ENCODE peak calls at places on chromosomes 7 and 10, in ten cellular contexts. O, C, Q, U, T, E, J, S, R and L are unnamed samples.
A peak's percentile ranks its signal among the peaks of the same experiment; 100 is the strongest.

GRCh38 chr7:130242198-130243014 is 24.3 kb upstream of the CPA2 start:
- DNase-seq in O (peak; percentile 31), J (peak; percentile 90), U (peak; percentile 60), E (peak; percentile 43), S (peak; percentile 14), T (peak; percentile 39), Q (peak; percentile 27), C (peak; percentile 82), R (peak; percentile 84), L (peak; percentile 53)

GRCh38 chr7:4134631-4135030 is 547.5 kb upstream of the FOXK1 start:
- DNase-seq in T (no peak), R (peak; percentile 78), O (no peak), J (no peak), S (peak; percentile 8), Q (peak; percentile 39), E (no peak), C (no peak), U (no peak), L (no peak)

GRCh38 chr7:146028251-146028750 is 88.3 kb upstream of the CNTNAP2 start:
- DNase-seq in O (no peak), S (no peak), J (no peak), C (no peak), R (no peak), Q (no peak), E (no peak), U (no peak), T (no peak), L (no peak)

GRCh38 chr10:132774905-132775863 is 10.8 kb downstream of the NKX6-2 start:
- DNase-seq in Q (no peak), J (peak; percentile 70), C (no peak), O (no peak), T (no peak), R (peak; percentile 92), E (no peak), S (no peak), U (peak; percentile 62), L (no peak)

GRCh38 chr10:3426190-3426845 is 253.7 kb upstream of the PITRM1 start:
- DNase-seq in C (peak; percentile 82), J (no peak), U (peak; percentile 64), S (peak; percentile 2), E (no peak), Q (no peak), R (no peak), T (no peak), O (no peak), L (no peak)

GRCh38 chr10:103692421-103693069 is 162.8 kb downstream of the SH3PXD2A start:
- DNase-seq in Q (no peak), O (no peak), T (no peak), C (no peak), S (no peak), U (peak; percentile 40), R (no peak), J (peak; percentile 80), E (no peak), L (no peak)

GRCh38 chr10:43308986-43309385 is 42.1 kb upstream of the RASGEF1A start:
- DNase-seq in R (peak; percentile 38), T (no peak), C (no peak), J (no peak), O (no peak), U (no peak), E (no peak), S (peak; percentile 4), Q (peak; percentile 41), L (no peak)

GRCh38 chr10:119274519-119275045 is 67.2 kb downstream of the GRK5 start:
- DNase-seq in S (no peak), C (no peak), O (no peak), J (no peak), E (no peak), T (no peak), Q (no peak), R (no peak), U (no peak), L (peak; percentile 67)

GRCh38 chr10:127309609-127310008 is 113.2 kb upstream of the INSYN2A start:
- DNase-seq in U (no peak), E (no peak), O (no peak), C (peak; percentile 43), Q (no peak), T (no peak), R (no peak), S (no peak), J (no peak), L (no peak)

GRCh38 chr10:91756286-91756685 is 41.9 kb upstream of the TNKS2 start:
- DNase-seq in S (no peak), E (no peak), R (no peak), T (no peak), C (peak; percentile 90), U (no peak), J (no peak), Q (no peak), O (no peak), L (no peak)

GRCh38 chr7:70645876-70646336 is 486.0 kb upstream of the GALNT17 start:
- DNase-seq in O (no peak), T (no peak), S (no peak), R (no peak), Q (no peak), U (no peak), C (no peak), E (no peak), J (peak; percentile 80), L (no peak)

DNA sequence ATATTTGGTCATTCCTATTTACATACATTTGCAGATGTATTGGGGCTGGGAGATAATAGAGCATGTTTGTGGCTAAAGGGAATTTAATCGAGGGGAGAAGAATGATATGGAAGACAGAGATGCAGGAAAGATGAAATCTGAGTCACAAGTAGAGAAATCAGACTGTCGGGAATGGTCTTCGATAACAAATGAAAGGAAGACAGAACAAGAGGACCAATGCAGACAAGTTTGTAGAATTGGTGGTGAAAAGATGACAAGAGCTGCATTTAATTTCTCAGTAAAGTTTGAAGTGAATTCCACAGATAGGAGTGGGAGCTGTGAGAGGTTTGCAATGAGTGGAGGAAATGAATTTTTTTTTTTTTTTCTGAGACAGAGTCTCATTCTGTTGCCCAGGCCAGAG is 60.0 kb downstream of the BRAF start:
- DNase-seq in E (no peak), R (no peak), U (no peak), O (no peak), J (no peak), S (no peak), C (no peak), T (no peak), Q (no peak), L (no peak)
- H3K36me3 ChIP-seq in E (no peaks in the 10 kb centered on the region), R (no peaks in the 10 kb centered on the region), U (no peaks in the 10 kb centered on the region), O (no peaks in the 10 kb centered on the region), J (peaks cover 4% of the 10 kb centered on the region), S (no peaks in the 10 kb centered on the region), C (peaks cover 2% of the 10 kb centered on the region), T (no peaks in the 10 kb centered on the region), Q (no peaks in the 10 kb centered on the region), L (peaks cover 3% of the 10 kb centered on the region)

DNA sequence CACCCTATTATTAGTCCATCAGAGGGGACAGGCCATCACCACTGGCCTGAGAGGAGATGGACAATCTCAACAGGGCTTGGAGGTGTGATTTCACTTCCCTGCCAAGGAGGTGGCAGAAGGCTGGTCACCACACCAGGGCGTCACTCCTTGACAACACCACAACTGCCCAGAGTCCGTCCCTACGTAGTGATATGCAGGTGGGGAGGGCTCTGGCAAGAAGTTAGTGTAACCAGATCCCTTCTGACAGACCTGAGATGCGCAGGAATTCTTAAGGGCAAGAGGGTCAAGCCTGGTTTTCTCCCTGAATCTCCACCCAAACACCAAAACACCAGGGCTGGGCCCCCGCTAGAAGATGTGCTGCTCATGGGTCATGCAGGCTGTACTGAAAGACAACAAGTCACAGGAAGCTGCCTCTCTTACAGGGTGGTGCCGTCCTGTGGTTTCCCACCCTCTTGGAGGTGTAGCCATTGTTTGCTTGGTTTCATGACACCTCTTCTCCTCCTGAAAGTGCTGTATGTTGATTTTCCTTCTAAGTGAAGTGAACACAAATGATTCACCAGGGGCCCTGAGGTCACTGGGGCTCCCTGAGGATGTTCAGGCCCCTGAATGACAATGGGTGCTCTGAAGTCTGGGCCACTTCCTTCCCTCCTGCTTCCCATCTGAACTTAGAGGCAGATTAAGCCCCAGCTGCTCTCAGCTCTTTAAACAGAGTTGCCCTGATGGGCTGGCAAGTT is 27.1 kb downstream of the ATXN7L1 start:
- DNase-seq in S (peak; percentile 70), C (no peak), T (no peak), U (no peak), Q (no peak), J (peak; percentile 92), R (no peak), O (peak; percentile 71), E (no peak), L (peak; percentile 87)
- H3K27ac ChIP-seq in S (no peak overlapping the region), C (no peak overlapping the region), T (no peak overlapping the region), U (no peak overlapping the region), Q (no peak overlapping the region), J (no peak overlapping the region), R (no peak overlapping the region), O (peak overlapping the region; percentile 70), E (no peak overlapping the region), L (peak overlapping the region; percentile 9)

DNA sequence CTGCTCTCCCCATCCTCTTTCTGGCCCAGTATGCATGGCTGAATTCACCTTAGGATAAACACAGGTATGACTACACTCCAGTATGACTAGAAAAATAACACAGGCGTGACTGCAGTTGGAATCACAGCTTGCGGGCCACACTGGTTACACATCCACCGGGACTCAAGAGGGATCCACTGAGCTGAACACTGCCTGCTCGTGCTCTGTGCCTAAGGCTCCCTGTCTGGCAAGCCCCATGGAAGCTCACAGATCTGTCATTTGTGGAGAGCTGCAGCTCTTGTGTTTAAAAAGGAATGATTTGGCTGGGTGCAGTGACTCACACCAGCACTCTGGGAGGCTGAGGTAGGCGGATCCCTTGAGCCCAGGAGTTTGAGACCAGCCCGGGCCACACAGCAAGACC is 26.8 kb downstream of the VOPP1 start:
- DNase-seq in Q (no peak), U (no peak), C (peak; percentile 82), E (no peak), R (no peak), J (peak; percentile 44), O (no peak), T (no peak), S (no peak), L (peak; percentile 72)
- H3K4me1 ChIP-seq in Q (peaks cover 5% of the 10 kb centered on the region), U (peaks cover 13% of the 10 kb centered on the region), C (peaks cover 19% of the 10 kb centered on the region), E (no peaks in the 10 kb centered on the region), R (peaks cover 26% of the 10 kb centered on the region), J (no peaks in the 10 kb centered on the region), O (peaks cover 56% of the 10 kb centered on the region), T (no peaks in the 10 kb centered on the region), S (peaks cover 20% of the 10 kb centered on the region), L (peaks cover 29% of the 10 kb centered on the region)

GRCh38 chr7:44212018-44212417 is 11.2 kb downstream of the YKT6 start:
- DNase-seq in Q (no peak), T (no peak), R (no peak), J (no peak), C (no peak), U (no peak), O (no peak), E (no peak), S (no peak), L (no peak)

GRCh38 chr7:44212581-44213184 is 11.9 kb downstream of the YKT6 start:
- DNase-seq in C (no peak), J (no peak), S (no peak), E (no peak), U (no peak), O (no peak), R (no peak), T (no peak), Q (no peak), L (no peak)

GRCh38 chr7:44210107-44210506 is 9.3 kb downstream of the YKT6 start:
- DNase-seq in E (no peak), R (no peak), C (no peak), Q (no peak), S (no peak), T (no peak), O (no peak), J (no peak), U (no peak), L (no peak)

GRCh38 chr7:44211126-44211675 is 10.4 kb downstream of the YKT6 start:
- DNase-seq in T (no peak), S (no peak), E (no peak), U (no peak), Q (no peak), O (no peak), J (no peak), R (no peak), C (no peak), L (no peak)

GRCh38 chr7:44208085-44208484 is 7.3 kb downstream of the YKT6 start:
- DNase-seq in J (no peak), E (no peak), T (no peak), S (no peak), O (no peak), R (no peak), C (no peak), U (no peak), Q (no peak), L (no peak)
- H3K36me3 ChIP-seq in J (peaks cover 97% of the 10 kb centered on the region), E (peaks cover 8% of the 10 kb centered on the region), T (peaks cover 94% of the 10 kb centered on the region), S (peaks cover 80% of the 10 kb centered on the region), O (peaks cover 95% of the 10 kb centered on the region), R (no peaks in the 10 kb centered on the region), C (peaks cover 73% of the 10 kb centered on the region), U (peaks cover 25% of the 10 kb centered on the region), Q (no peaks in the 10 kb centered on the region), L (peaks cover 91% of the 10 kb centered on the region)